ENCODE peak calls at places on chromosome 22, in six cellular contexts. R, A, F, V, S and X are unnamed samples.
A peak's percentile ranks its signal among the peaks of the same experiment; 100 is the strongest.

GRCh38 chr22:44439356-44440223 is 58.4 kb downstream of the RTL6 start:
- DNase-seq in R (no peak), A (no peak), F (no peak), V (no peak), S (no peak), X (no peak)

GRCh38 chr22:26245001-26245400 is 75.7 kb downstream of the SEZ6L start:
- DNase-seq in R (no peak), A (no peak), F (no peak), V (no peak), S (no peak), X (no peak)

GRCh38 chr22:20221421-20222340 is 46.4 kb downstream of the RTN4R start:
- DNase-seq in R (no peak), A (no peak), F (no peak), V (no peak), S (no peak), X (no peak)

GRCh38 chr22:42983470-42983869 is 31.5 kb downstream of the PACSIN2 start:
- DNase-seq in R (no peak), A (no peak), F (no peak), V (no peak), S (no peak), X (no peak)

GRCh38 chr22:22032099-22032905 is 49.7 kb upstream of the TOP3B start:
- DNase-seq in R (no peak), A (no peak), F (no peak), V (no peak), S (no peak), X (no peak)

GRCh38 chr22:17598318-17598717 is 30.2 kb downstream of the ATP6V1E1 start:
- DNase-seq in R (no peak), A (no peak), F (no peak), V (no peak), S (no peak), X (no peak)

GRCh38 chr22:24730864-24731263 is 43.7 kb downstream of the PIWIL3 start:
- DNase-seq in R (no peak), A (no peak), F (peak; percentile 49), V (no peak), S (no peak), X (peak; percentile 36)

GRCh38 chr22:42282943-42283287 is 12.5 kb upstream of the TCF20 start:
- DNase-seq in R (no peak), A (no peak), F (no peak), V (no peak), S (no peak), X (no peak)

GRCh38 chr22:35450824-35451541 is 51.0 kb downstream of the MCM5 start:
- DNase-seq in R (no peak), A (no peak), F (no peak), V (no peak), S (no peak), X (no peak)

GRCh38 chr22:35337932-35338331 is 38.2 kb downstream of the TOM1 start:
- DNase-seq in R (no peak), A (no peak), F (no peak), V (no peak), S (no peak), X (no peak)

GRCh38 chr22:39528080-39528661 is 4.4 kb downstream of the RPS19BP1 start:
- DNase-seq in R (no peak), A (no peak), F (no peak), V (no peak), S (no peak), X (no peak)

GRCh38 chr22:39731881-39732555 is 161.5 kb downstream of the CACNA1I start:
- DNase-seq in R (no peak), A (peak; percentile 49), F (no peak), V (no peak), S (no peak), X (no peak)

GRCh38 chr22:44164031-44164430 is 16.7 kb upstream of the PARVG start:
- DNase-seq in R (no peak), A (no peak), F (no peak), V (no peak), S (no peak), X (no peak)

GRCh38 chr22:18103527-18104269 is 6.9 kb upstream of the TUBA8 start:
- DNase-seq in R (no peak), A (no peak), F (no peak), V (no peak), S (peak; percentile 65), X (no peak)

GRCh38 chr22:22955276-22955798 is 67.7 kb downstream of the IGLL5 start:
- DNase-seq in R (no peak), A (no peak), F (no peak), V (no peak), S (no peak), X (no peak)

GRCh38 chr22:39256979-39257378 is 12.2 kb upstream of the PDGFB start:
- DNase-seq in R (no peak), A (no peak), F (no peak), V (no peak), S (no peak), X (no peak)

GRCh38 chr22:20495861-20496681 is 476 bp upstream of the KLHL22 start:
- DNase-seq in R (peak; percentile 100), A (peak; percentile 93), F (peak; percentile 76), V (peak; percentile 73), S (peak; percentile 44), X (peak; percentile 62)

GRCh38 chr22:17818166-17818565 is 43.9 kb upstream of the BID start:
- DNase-seq in R (no peak), A (no peak), F (no peak), V (no peak), S (no peak), X (no peak)

GRCh38 chr22:30289126-30289979 is at the start of gene CASTOR1:
- DNase-seq in R (peak; percentile 96), A (peak; percentile 98), F (peak; percentile 94), V (peak; percentile 96), S (no peak), X (peak; percentile 87)

GRCh38 chr22:26134654-26135330 is 34.5 kb upstream of the SEZ6L start:
- DNase-seq in R (peak; percentile 4), A (peak; percentile 58), F (peak; percentile 3), V (peak; percentile 6), S (no peak), X (no peak)

GRCh38 chr22:43481528-43482309 is 69.9 kb downstream of the MPPED1 start:
- DNase-seq in R (peak; percentile 4), A (no peak), F (peak; percentile 18), V (no peak), S (no peak), X (no peak)

GRCh38 chr22:43262990-43263644 is 76.2 kb upstream of the TTLL12 start:
- DNase-seq in R (peak; percentile 50), A (no peak), F (peak; percentile 85), V (no peak), S (peak; percentile 12), X (no peak)

GRCh38 chr22:27433585-27434190 is 367.9 kb downstream of the MN1 start:
- DNase-seq in R (no peak), A (no peak), F (no peak), V (no peak), S (no peak), X (no peak)

GRCh38 chr22:38735465-38736256 is 20.1 kb downstream of the SUN2 start:
- DNase-seq in R (no peak), A (no peak), F (no peak), V (no peak), S (no peak), X (no peak)

GRCh38 chr22:28142361-28142801 is 223.3 kb upstream of the PITPNB start:
- DNase-seq in R (no peak), A (no peak), F (peak; percentile 5), V (no peak), S (no peak), X (no peak)

GRCh38 chr22:18154821-18155390 is 4.9 kb downstream of the USP18 start:
- DNase-seq in R (no peak), A (no peak), F (no peak), V (no peak), S (no peak), X (no peak)

GRCh38 chr22:21977814-21978213 is 4.8 kb downstream of the TOP3B start:
- DNase-seq in R (no peak), A (no peak), F (no peak), V (no peak), S (no peak), X (no peak)

GRCh38 chr22:24005201-24005600 is at the start of gene GSTT4:
- DNase-seq in R (no peak), A (no peak), F (no peak), V (no peak), S (no peak), X (no peak)

GRCh38 chr22:39665229-39665628 is 94.7 kb downstream of the CACNA1I start:
- DNase-seq in R (no peak), A (no peak), F (no peak), V (no peak), S (no peak), X (no peak)

GRCh38 chr22:27456696-27457503 is 344.7 kb downstream of the MN1 start:
- DNase-seq in R (no peak), A (no peak), F (no peak), V (no peak), S (no peak), X (no peak)

GRCh38 chr22:33921576-33922181 is 1.4 kb upstream of the LARGE1 start:
- DNase-seq in R (no peak), A (peak; percentile 92), F (peak; percentile 29), V (no peak), S (no peak), X (peak; percentile 66)

GRCh38 chr22:23243006-23243573 is 62.8 kb downstream of the BCR start:
- DNase-seq in R (peak; percentile 79), A (peak; percentile 73), F (no peak), V (no peak), S (peak; percentile 41), X (peak; percentile 78)

GRCh38 chr22:50621491-50621880 is 6.5 kb downstream of the ARSA start:
- DNase-seq in R (no peak), A (no peak), F (no peak), V (no peak), S (peak; percentile 69), X (no peak)
- TF ChIP-seq ZNF274 in R (no peak), A (no peak), F (no peak), V (no peak), S (no peak), X (no peak)

GRCh38 chr22:48632641-48633246 is 1194.9 kb downstream of the BRD1 start:
- DNase-seq in R (no peak), A (no peak), F (no peak), V (no peak), S (no peak), X (no peak)
- H3K27me3 ChIP-seq in R (no peaks in the 10 kb centered on the region), A (no peaks in the 10 kb centered on the region), F (peaks cover 6% of the 10 kb centered on the region), V (no peaks in the 10 kb centered on the region), S (no peaks in the 10 kb centered on the region), X (no peaks in the 10 kb centered on the region)

DNA sequence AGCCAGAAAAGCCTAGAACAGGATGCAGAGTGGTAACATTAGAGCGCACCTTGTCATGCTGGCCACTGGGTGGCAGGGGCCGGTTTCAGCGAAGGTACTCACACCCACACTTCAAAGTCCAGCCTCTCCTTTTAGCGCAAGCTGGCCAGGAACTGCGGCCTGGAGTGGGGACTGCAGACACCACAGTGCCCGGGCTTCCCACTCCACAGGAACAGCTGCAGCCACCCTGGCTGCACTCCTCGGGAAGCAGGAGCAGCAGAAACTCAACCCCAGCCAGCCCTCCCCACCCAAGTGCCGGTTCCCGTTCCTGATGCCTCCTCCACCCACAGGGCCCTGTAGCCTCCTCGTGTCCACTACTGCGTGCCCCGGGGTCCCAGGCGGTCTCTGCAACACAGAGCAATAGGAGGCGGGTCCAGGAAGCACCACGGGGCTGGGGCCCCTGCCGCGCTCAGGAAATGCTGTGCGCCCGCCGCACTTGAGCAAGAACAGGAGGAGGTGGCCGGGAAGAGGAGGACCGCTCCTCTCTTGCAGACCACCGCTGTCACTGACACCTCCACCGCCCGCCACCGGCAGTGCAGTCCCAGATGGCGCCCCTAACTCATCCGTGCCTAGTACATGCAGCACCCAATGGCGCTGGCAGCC is 2.2 kb downstream of the RFPL2 start:
- DNase-seq in R (peak; percentile 22), A (peak; percentile 59), F (peak; percentile 68), V (peak; percentile 50), S (no peak), X (peak; percentile 25)
- TF ChIP-seq ZNF274 in R (no peak), A (no peak), F (no peak), V (no peak), S (no peak), X (no peak)

GRCh38 chr22:48449466-48450187 is 1378.0 kb downstream of the BRD1 start:
- DNase-seq in R (no peak), A (no peak), F (no peak), V (no peak), S (no peak), X (no peak)
- H3K27me3 ChIP-seq in R (peaks cover 13% of the 10 kb centered on the region), A (no peaks in the 10 kb centered on the region), F (peaks cover 12% of the 10 kb centered on the region), V (no peaks in the 10 kb centered on the region), S (no peaks in the 10 kb centered on the region), X (no peaks in the 10 kb centered on the region)